ENCODE peak calls at places on chromosomes 12 and 14, in six cellular contexts. One of them, this sample, is unnamed.

GRCh38 chr14:101111620-101112290 is 208.2 kb upstream of the RTL1 start:
- DNase-seq in neural crest cell: peak
- DNase-seq in endothelial cell: no peak
- DNase-seq in astrocyte of the spinal cord: no peak
- DNase-seq in GM12865: no peak
- DNase-seq in fibroblast of villous mesenchyme: no peak
- DNase-seq in this sample: no peak

GRCh38 chr12:31702047-31702446 is 26.8 kb downstream of the AMN1 start:
- DNase-seq in neural crest cell: no peak
- DNase-seq in fibroblast of villous mesenchyme: peak
- DNase-seq in GM12865: no peak
- DNase-seq in astrocyte of the spinal cord: peak
- DNase-seq in endothelial cell: no peak
- DNase-seq in this sample: no peak

GRCh38 chr12:102691773-102692555 is 211.6 kb upstream of the IGF1 start:
- DNase-seq in fibroblast of villous mesenchyme: no peak
- DNase-seq in astrocyte of the spinal cord: no peak
- DNase-seq in neural crest cell: no peak
- DNase-seq in GM12865: no peak
- DNase-seq in endothelial cell: no peak
- DNase-seq in this sample: no peak

GRCh38 chr12:72011374-72011773 is 72.7 kb downstream of the TPH2 start:
- DNase-seq in neural crest cell: no peak
- DNase-seq in GM12865: no peak
- DNase-seq in fibroblast of villous mesenchyme: no peak
- DNase-seq in astrocyte of the spinal cord: no peak
- DNase-seq in endothelial cell: no peak
- DNase-seq in this sample: no peak

GRCh38 chr12:30753233-30753632 is 1.5 kb downstream of the CAPRIN2 start:
- DNase-seq in neural crest cell: peak
- DNase-seq in astrocyte of the spinal cord: peak
- DNase-seq in fibroblast of villous mesenchyme: peak
- DNase-seq in endothelial cell: peak
- DNase-seq in GM12865: peak
- DNase-seq in this sample: peak

GRCh38 chr14:106024983-106025604 is 498.7 kb downstream of the TMEM121 start:
- DNase-seq in GM12865: no peak
- DNase-seq in endothelial cell: no peak
- DNase-seq in astrocyte of the spinal cord: no peak
- DNase-seq in fibroblast of villous mesenchyme: no peak
- DNase-seq in neural crest cell: no peak
- DNase-seq in this sample: no peak

GRCh38 chr12:22532317-22532716 is 12.0 kb downstream of the C2CD5 start:
- DNase-seq in astrocyte of the spinal cord: no peak
- DNase-seq in endothelial cell: no peak
- DNase-seq in GM12865: no peak
- DNase-seq in fibroblast of villous mesenchyme: no peak
- DNase-seq in neural crest cell: no peak
- DNase-seq in this sample: no peak

GRCh38 chr14:67270354-67270753 is 29.1 kb downstream of the PALS1 start:
- DNase-seq in GM12865: no peak
- DNase-seq in fibroblast of villous mesenchyme: no peak
- DNase-seq in astrocyte of the spinal cord: peak
- DNase-seq in endothelial cell: no peak
- DNase-seq in neural crest cell: no peak
- DNase-seq in this sample: no peak

GRCh38 chr12:11661491-11662085 is 12.1 kb downstream of the ETV6 start:
- DNase-seq in GM12865: no peak
- DNase-seq in astrocyte of the spinal cord: no peak
- DNase-seq in fibroblast of villous mesenchyme: no peak
- DNase-seq in neural crest cell: no peak
- DNase-seq in endothelial cell: no peak
- DNase-seq in this sample: no peak

GRCh38 chr12:94134226-94134795 is 14.1 kb upstream of the PLXNC1 start:
- DNase-seq in fibroblast of villous mesenchyme: peak
- DNase-seq in GM12865: peak
- DNase-seq in neural crest cell: peak
- DNase-seq in astrocyte of the spinal cord: peak
- DNase-seq in endothelial cell: peak
- DNase-seq in this sample: no peak

GRCh38 chr12:80183939-80184338 is 84.6 kb downstream of the OTOGL start:
- DNase-seq in astrocyte of the spinal cord: no peak
- DNase-seq in fibroblast of villous mesenchyme: peak
- DNase-seq in endothelial cell: no peak
- DNase-seq in GM12865: no peak
- DNase-seq in neural crest cell: no peak
- DNase-seq in this sample: no peak

GRCh38 chr12:31393004-31393550 is 67.1 kb upstream of the SINHCAF start:
- DNase-seq in astrocyte of the spinal cord: no peak
- DNase-seq in endothelial cell: no peak
- DNase-seq in GM12865: no peak
- DNase-seq in neural crest cell: no peak
- DNase-seq in fibroblast of villous mesenchyme: no peak
- DNase-seq in this sample: no peak

GRCh38 chr12:26121841-26122680 is 2.8 kb downstream of the BHLHE41 start:
- DNase-seq in GM12865: peak
- DNase-seq in endothelial cell: peak
- DNase-seq in neural crest cell: peak
- DNase-seq in fibroblast of villous mesenchyme: no peak
- DNase-seq in astrocyte of the spinal cord: no peak
- DNase-seq in this sample: peak

GRCh38 chr14:103140316-103141109 is 17.3 kb downstream of the TNFAIP2 start:
- DNase-seq in fibroblast of villous mesenchyme: no peak
- DNase-seq in astrocyte of the spinal cord: no peak
- DNase-seq in endothelial cell: no peak
- DNase-seq in neural crest cell: no peak
- DNase-seq in GM12865: peak
- DNase-seq in this sample: no peak

GRCh38 chr12:10362828-10363664 is 26.8 kb downstream of the KLRK1 start:
- DNase-seq in endothelial cell: no peak
- DNase-seq in fibroblast of villous mesenchyme: peak
- DNase-seq in neural crest cell: no peak
- DNase-seq in GM12865: peak
- DNase-seq in astrocyte of the spinal cord: no peak
- DNase-seq in this sample: no peak

GRCh38 chr12:65308001-65308400 is 29.5 kb downstream of the MSRB3 start:
- DNase-seq in astrocyte of the spinal cord: no peak
- DNase-seq in fibroblast of villous mesenchyme: peak
- DNase-seq in GM12865: no peak
- DNase-seq in endothelial cell: no peak
- DNase-seq in neural crest cell: no peak
- DNase-seq in this sample: no peak

GRCh38 chr12:54360717-54361456 is 3.4 kb downstream of the GPR84 start:
- DNase-seq in fibroblast of villous mesenchyme: peak
- DNase-seq in astrocyte of the spinal cord: peak
- DNase-seq in GM12865: peak
- DNase-seq in neural crest cell: peak
- DNase-seq in endothelial cell: peak
- DNase-seq in this sample: peak

GRCh38 chr14:103224996-103225874 is 102.0 kb downstream of the TNFAIP2 start:
- DNase-seq in neural crest cell: no peak
- DNase-seq in endothelial cell: no peak
- DNase-seq in astrocyte of the spinal cord: no peak
- DNase-seq in GM12865: no peak
- DNase-seq in fibroblast of villous mesenchyme: peak
- DNase-seq in this sample: no peak

GRCh38 chr12:53290661-53291060 is 4.7 kb upstream of the PFDN5 start:
- DNase-seq in GM12865: no peak
- DNase-seq in endothelial cell: no peak
- DNase-seq in fibroblast of villous mesenchyme: no peak
- DNase-seq in neural crest cell: no peak
- DNase-seq in astrocyte of the spinal cord: no peak
- DNase-seq in this sample: no peak

GRCh38 chr14:20490563-20490962 is 14.8 kb upstream of the RNASE10 start:
- DNase-seq in endothelial cell: no peak
- DNase-seq in neural crest cell: no peak
- DNase-seq in GM12865: peak
- DNase-seq in fibroblast of villous mesenchyme: no peak
- DNase-seq in astrocyte of the spinal cord: no peak
- DNase-seq in this sample: no peak

DNA sequence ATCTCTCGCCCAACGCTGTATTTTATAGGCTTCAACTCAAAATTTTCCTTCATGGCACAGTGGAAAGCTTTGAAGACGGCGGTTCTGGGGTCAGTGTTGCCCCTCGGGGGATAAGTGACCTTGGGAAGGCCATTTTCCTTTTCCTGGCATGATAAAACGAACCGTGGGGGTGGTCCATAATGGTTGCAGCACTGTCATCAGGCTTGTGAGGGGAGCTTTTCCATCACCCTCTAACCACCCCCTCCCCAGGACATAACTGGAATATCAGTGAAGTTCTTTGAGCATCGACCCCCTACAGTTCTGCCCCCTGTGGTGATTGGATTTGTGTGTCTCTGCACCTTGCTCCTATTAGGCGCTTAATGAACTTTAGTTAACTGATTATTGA is 16.0 kb downstream of the FOS start:
- DNase-seq in astrocyte of the spinal cord: no peak
- DNase-seq in neural crest cell: no peak
- DNase-seq in endothelial cell: no peak
- DNase-seq in GM12865: no peak
- DNase-seq in fibroblast of villous mesenchyme: no peak
- DNase-seq in this sample: no peak
- TF ChIP-seq CTCF in astrocyte of the spinal cord: no peak
- TF ChIP-seq CTCF in neural crest cell: peak
- TF ChIP-seq CTCF in endothelial cell: no peak
- TF ChIP-seq CTCF in GM12865: peak
- TF ChIP-seq CTCF in fibroblast of villous mesenchyme: no peak
- TF ChIP-seq CTCF in this sample: no peak

GRCh38 chr14:71142375-71143038 is 235.2 kb downstream of the PCNX1 start:
- DNase-seq in endothelial cell: no peak
- DNase-seq in fibroblast of villous mesenchyme: peak
- DNase-seq in GM12865: peak
- DNase-seq in astrocyte of the spinal cord: peak
- DNase-seq in neural crest cell: no peak
- DNase-seq in this sample: no peak
- TF ChIP-seq CTCF in endothelial cell: no peak
- TF ChIP-seq CTCF in fibroblast of villous mesenchyme: no peak
- TF ChIP-seq CTCF in GM12865: no peak
- TF ChIP-seq CTCF in astrocyte of the spinal cord: no peak
- TF ChIP-seq CTCF in neural crest cell: no peak
- TF ChIP-seq CTCF in this sample: no peak

GRCh38 chr12:100189241-100190012 is 11.2 kb upstream of the ACTR6 start:
- DNase-seq in astrocyte of the spinal cord: no peak
- DNase-seq in endothelial cell: no peak
- DNase-seq in neural crest cell: no peak
- DNase-seq in fibroblast of villous mesenchyme: no peak
- DNase-seq in GM12865: no peak
- DNase-seq in this sample: no peak

GRCh38 chr12:100193085-100193484 is 7.5 kb upstream of the ACTR6 start:
- DNase-seq in astrocyte of the spinal cord: no peak
- DNase-seq in fibroblast of villous mesenchyme: no peak
- DNase-seq in endothelial cell: no peak
- DNase-seq in neural crest cell: no peak
- DNase-seq in GM12865: no peak
- DNase-seq in this sample: no peak

GRCh38 chr12:100187857-100188519 is 12.6 kb upstream of the ACTR6 start:
- DNase-seq in GM12865: no peak
- DNase-seq in fibroblast of villous mesenchyme: no peak
- DNase-seq in astrocyte of the spinal cord: no peak
- DNase-seq in neural crest cell: no peak
- DNase-seq in endothelial cell: no peak
- DNase-seq in this sample: no peak

GRCh38 chr12:100187068-100187467 is 13.5 kb upstream of the ACTR6 start:
- DNase-seq in endothelial cell: no peak
- DNase-seq in astrocyte of the spinal cord: no peak
- DNase-seq in fibroblast of villous mesenchyme: no peak
- DNase-seq in neural crest cell: no peak
- DNase-seq in GM12865: no peak
- DNase-seq in this sample: no peak

GRCh38 chr12:100190013-100190394 is 10.6 kb upstream of the ACTR6 start:
- DNase-seq in astrocyte of the spinal cord: no peak
- DNase-seq in fibroblast of villous mesenchyme: peak
- DNase-seq in neural crest cell: no peak
- DNase-seq in GM12865: no peak
- DNase-seq in endothelial cell: no peak
- DNase-seq in this sample: no peak
- TF ChIP-seq CTCF in astrocyte of the spinal cord: no peak
- TF ChIP-seq CTCF in fibroblast of villous mesenchyme: no peak
- TF ChIP-seq CTCF in neural crest cell: no peak
- TF ChIP-seq CTCF in GM12865: no peak
- TF ChIP-seq CTCF in endothelial cell: no peak
- TF ChIP-seq CTCF in this sample: no peak

DNA sequence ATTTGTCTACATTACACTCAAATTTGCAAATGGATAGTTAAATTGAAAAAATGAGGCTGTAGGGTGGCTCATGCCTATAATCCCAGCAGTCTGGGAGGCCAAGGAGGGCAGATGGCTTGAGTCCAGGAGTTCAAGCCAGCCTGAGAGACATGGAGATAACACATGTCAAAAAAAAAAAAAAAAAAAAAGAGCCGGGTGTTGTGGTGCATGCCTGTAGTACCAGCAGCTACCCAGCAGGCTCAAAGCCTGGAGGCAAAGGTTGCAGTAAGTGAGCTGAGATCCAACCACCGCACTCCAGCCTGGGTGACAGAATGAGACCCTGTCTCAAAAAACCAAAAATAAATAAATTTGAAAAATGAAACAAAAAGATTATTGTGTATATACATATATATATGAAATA is 119.9 kb upstream of the MGAT4C start:
- DNase-seq in neural crest cell: no peak
- DNase-seq in GM12865: no peak
- DNase-seq in fibroblast of villous mesenchyme: no peak
- DNase-seq in endothelial cell: no peak
- DNase-seq in astrocyte of the spinal cord: no peak
- DNase-seq in this sample: peak
- TF ChIP-seq CTCF in neural crest cell: peak
- TF ChIP-seq CTCF in GM12865: no peak
- TF ChIP-seq CTCF in fibroblast of villous mesenchyme: no peak
- TF ChIP-seq CTCF in endothelial cell: peak
- TF ChIP-seq CTCF in astrocyte of the spinal cord: no peak
- TF ChIP-seq CTCF in this sample: peak

DNA sequence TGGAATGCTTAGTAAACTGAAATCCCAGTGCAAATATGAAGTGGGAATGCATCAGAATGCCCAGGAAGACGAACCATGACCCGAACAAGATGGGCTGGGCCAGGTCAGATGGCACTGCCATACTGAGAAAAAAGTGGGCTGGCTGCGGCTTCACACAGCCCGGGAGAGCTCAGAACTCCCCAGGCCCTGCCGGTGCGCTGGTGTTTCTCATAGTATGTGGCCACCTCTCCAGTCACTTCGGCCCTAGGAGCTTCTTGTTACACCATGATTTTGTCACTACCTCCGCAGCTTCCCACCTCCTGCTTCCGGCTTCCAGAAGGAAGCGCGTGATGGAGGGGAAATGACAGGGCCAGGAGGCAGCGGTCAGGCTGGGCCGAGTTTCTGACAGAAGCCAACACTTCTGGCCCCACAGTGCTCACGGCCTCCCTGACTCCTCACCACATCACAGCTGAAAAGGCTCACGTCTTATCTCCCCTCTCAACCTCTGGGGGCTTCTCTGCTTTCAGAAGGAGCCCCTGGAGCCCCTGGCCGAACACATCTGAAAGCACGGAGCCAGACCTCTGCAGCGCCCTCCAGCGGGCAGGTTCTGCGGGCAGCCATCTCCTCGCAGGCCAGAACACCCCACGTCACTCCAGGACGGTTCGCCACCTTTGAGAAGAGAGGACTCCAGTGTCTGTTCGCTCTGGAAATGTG is 30.7 kb downstream of the DAD1 start:
- DNase-seq in endothelial cell: peak
- DNase-seq in GM12865: peak
- DNase-seq in neural crest cell: no peak
- DNase-seq in astrocyte of the spinal cord: no peak
- DNase-seq in fibroblast of villous mesenchyme: no peak
- DNase-seq in this sample: peak
- TF ChIP-seq CTCF in endothelial cell: no peak
- TF ChIP-seq CTCF in GM12865: peak
- TF ChIP-seq CTCF in neural crest cell: peak
- TF ChIP-seq CTCF in astrocyte of the spinal cord: peak
- TF ChIP-seq CTCF in fibroblast of villous mesenchyme: peak
- TF ChIP-seq CTCF in this sample: no peak

This sample was measured in glutamatergic neuron.